ENCODE peak calls at places on chromosome 20, in nine cellular contexts. O is A549, K is Panc1, L is HepG2, A is K562, F is HCT116, V is GM12878, Q is SK-N-SH, T is GM23338. X is an unnamed sample.

GRCh38 chr20:38127011-38127621 is 38.0 kb downstream of the TGM2 start:
- DNase-seq in O (peak; percentile 58), K (peak; percentile 84), L (no peak), A (peak; percentile 45), F (peak; percentile 26), V (no peak), Q (no peak), T (no peak), X (no peak)

GRCh38 chr20:36390719-36391415 is 84.7 kb downstream of the DLGAP4 start:
- DNase-seq in O (no peak), K (no peak), L (no peak), A (no peak), F (no peak), V (no peak), Q (no peak), T (no peak), X (no peak)

GRCh38 chr20:4898282-4898681 is 103.0 kb downstream of the SLC23A2 start:
- DNase-seq in O (no peak), K (no peak), L (no peak), A (no peak), F (peak; percentile 26), V (no peak), Q (no peak), T (no peak), X (no peak)

GRCh38 chr20:7196481-7196880 is 429.0 kb downstream of the BMP2 start:
- DNase-seq in O (no peak), K (no peak), L (no peak), A (no peak), F (no peak), V (no peak), Q (no peak), T (no peak), X (no peak)

GRCh38 chr20:45405566-45406259 is 2.4 kb upstream of the DBNDD2 start:
- DNase-seq in O (no peak), K (no peak), L (no peak), A (peak; percentile 51), F (no peak), V (no peak), Q (peak; percentile 75), T (peak; percentile 67), X (no peak)

GRCh38 chr20:10089871-10090587 is 55.2 kb downstream of the ANKEF1 start:
- DNase-seq in O (no peak), K (no peak), L (no peak), A (no peak), F (no peak), V (no peak), Q (no peak), T (no peak), X (no peak)

GRCh38 chr20:56428388-56428787 is 16.3 kb downstream of the CASS4 start:
- DNase-seq in O (no peak), K (no peak), L (no peak), A (no peak), F (no peak), V (no peak), Q (no peak), T (no peak), X (no peak)

GRCh38 chr20:10474606-10475184 is 39.6 kb downstream of the SLX4IP start:
- DNase-seq in O (no peak), K (no peak), L (no peak), A (no peak), F (no peak), V (no peak), Q (no peak), T (no peak), X (peak; percentile 72)

GRCh38 chr20:34751453-34751852 is 47.3 kb downstream of the TP53INP2 start:
- DNase-seq in O (no peak), K (no peak), L (no peak), A (no peak), F (no peak), V (no peak), Q (no peak), T (no peak), X (no peak)

GRCh38 chr20:48903705-48904104 is 17.8 kb upstream of the ARFGEF2 start:
- DNase-seq in O (no peak), K (no peak), L (no peak), A (no peak), F (no peak), V (no peak), Q (no peak), T (no peak), X (no peak)

GRCh38 chr20:48905322-48905647 is 16.2 kb upstream of the ARFGEF2 start:
- DNase-seq in O (no peak), K (no peak), L (no peak), A (no peak), F (no peak), V (no peak), Q (no peak), T (no peak), X (no peak)

GRCh38 chr20:48901326-48901725 is 20.2 kb upstream of the ARFGEF2 start:
- DNase-seq in O (no peak), K (no peak), L (no peak), A (no peak), F (no peak), V (no peak), Q (no peak), T (no peak), X (peak; percentile 83)

GRCh38 chr20:48906221-48906877 is 15.2 kb upstream of the ARFGEF2 start:
- DNase-seq in O (no peak), K (no peak), L (no peak), A (no peak), F (no peak), V (no peak), Q (no peak), T (no peak), X (no peak)

DNA sequence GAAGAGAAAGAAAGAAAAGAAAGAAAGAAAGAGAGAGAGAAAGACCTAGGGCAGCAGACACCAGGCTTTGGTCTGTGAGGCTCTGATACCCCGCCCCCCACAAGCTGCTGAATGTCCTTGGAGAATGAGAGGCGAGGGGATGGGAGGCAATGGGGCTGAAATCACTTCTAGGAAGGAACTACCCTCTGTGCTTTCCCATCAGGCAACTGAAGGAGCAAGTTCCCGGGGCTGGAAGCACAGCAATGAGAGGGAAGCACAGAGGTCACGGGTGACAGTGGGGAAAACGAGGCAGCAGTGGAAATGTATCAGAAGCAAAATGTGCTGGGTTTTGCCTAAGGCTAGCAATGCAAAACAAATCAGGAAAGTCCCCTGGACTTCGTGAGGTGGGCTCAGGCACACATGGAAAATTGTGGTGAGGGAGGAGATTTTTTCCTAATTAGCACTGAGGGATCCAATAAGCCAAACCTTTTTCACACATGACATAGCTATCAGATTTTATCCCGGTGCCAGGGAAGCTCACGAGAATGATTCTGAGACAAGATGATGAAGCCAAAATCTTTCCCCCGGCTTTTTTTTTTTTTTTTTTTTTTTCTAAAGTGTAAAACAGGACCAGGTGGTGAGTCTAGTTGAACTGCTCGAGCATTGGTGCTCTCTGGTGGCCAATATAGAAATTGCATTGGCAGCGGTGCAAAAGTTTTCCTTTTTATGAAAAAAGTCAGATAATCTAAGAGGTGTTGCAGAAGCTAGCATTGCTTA is 16.8 kb upstream of the ARFGEF2 start:
- DNase-seq in O (peak; percentile 66), K (peak; percentile 63), L (peak; percentile 64), A (peak; percentile 70), F (peak; percentile 37), V (no peak), Q (peak; percentile 68), T (peak; percentile 82), X (no peak)
- TF ChIP-seq REST in O (no peak), K (no peak), L (no peak), A (no peak), F (no peak), V (no peak), Q (no peak), T (no peak), X (no peak)

DNA sequence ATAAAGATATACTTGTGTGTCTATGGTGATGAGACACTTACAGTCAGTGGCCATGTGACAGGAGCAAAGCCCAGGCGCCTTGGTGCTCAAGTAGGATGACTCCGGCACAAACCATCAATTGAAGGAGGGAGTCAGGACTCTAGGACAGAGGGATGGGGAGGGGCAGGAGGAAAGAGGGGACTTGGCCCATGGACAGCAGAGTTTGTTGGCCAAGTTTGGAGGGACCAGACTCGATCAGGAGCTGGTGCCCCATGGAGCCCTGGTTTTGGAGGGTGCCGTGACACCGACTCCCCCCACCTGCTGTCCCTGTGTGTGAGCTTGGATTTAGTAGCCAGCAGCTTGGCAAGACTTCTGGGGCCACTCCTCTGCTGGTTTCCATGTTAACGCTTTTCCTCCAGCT is 66.1 kb downstream of the ADNP start:
- DNase-seq in O (no peak), K (no peak), L (no peak), A (no peak), F (no peak), V (no peak), Q (no peak), T (no peak), X (no peak)
- TF ChIP-seq REST in O (no peak), K (no peak), L (no peak), A (no peak), F (no peak), V (no peak), Q (no peak), T (no peak), X (no peak)

DNA sequence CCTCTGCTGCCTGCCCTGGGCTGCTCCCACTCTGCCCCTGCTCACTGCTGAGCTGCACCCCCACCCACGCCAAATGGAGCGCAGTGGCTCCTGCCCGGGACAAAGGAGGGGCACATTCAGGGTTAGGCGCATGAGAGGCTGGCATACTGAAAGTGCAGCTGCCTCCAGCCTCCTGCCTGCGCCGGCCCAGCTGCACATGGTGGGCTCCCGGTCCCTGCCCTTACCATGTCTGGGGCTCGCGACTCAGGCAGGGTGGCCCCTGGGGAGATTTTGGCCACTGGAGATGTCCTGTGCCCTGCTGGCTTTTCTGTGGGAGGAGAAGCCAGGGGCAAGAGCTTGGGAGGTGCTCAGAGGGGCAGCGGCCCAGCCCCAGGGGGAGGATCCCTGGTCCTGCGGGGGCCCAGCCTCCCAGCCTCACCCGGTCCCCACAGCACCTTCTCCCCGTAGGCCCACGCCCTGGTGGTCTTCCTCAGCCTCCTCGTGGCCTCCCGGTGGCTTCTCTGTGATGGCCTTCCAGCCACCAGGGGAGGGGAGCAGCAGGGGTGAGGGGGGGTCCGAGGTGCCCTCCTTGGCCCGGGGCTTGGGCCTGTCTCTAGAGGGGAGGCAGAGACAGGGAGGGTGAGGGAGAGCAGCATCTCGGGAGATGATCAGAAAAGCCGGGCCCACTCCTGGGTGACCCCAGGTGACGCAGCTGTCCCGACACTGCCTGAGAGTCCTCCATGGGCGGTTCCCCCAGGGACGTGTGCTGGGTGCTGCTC is 8.4 kb upstream of the CABLES2 start:
- DNase-seq in O (no peak), K (no peak), L (no peak), A (no peak), F (no peak), V (no peak), Q (no peak), T (no peak), X (no peak)
- TF ChIP-seq REST in O (no peak), K (no peak), L (no peak), A (no peak), F (no peak), V (no peak), Q (no peak), T (no peak), X (no peak)

GRCh38 chr20:47392721-47393073 is 36.2 kb upstream of the ZMYND8 start:
- DNase-seq in O (peak; percentile 84), K (no peak), L (no peak), A (no peak), F (no peak), V (no peak), Q (no peak), T (no peak), X (no peak)
- TF ChIP-seq REST in O (no peak), K (no peak), L (no peak), A (no peak), F (no peak), V (no peak), Q (no peak), T (no peak), X (no peak)